ENCODE peak calls at places on chromosome 12, in eight cellular contexts. Z is iPS-NIHi11; J is Peyer's patch; Q is HS-5; S is posterior cingulate gyrus; M is HFFc6; F is NCI-H774; K is stimulated activated CD4-positive, alpha-beta T cell treated with anti-CD3 and anti-CD28 coated beads, Interleukin-4, amount 100 ng/mL, for 4 hours. E is an unnamed sample.

GRCh38 chr12:18898469-18898868 is 160.6 kb downstream of the CAPZA3 start:
- DNase-seq in M (no peak), Z (no peak), K (no peak), S (no peak), Q (no peak), F (no peak), J (no peak), E (no peak)

GRCh38 chr12:113485330-113485729 is 13.7 kb upstream of the LHX5 start:
- DNase-seq in K (no peak), S (no peak), Z (peak), Q (no peak), M (no peak), J (no peak), F (no peak), E (no peak)

GRCh38 chr12:52169886-52170285 is 21.9 kb downstream of the KRT80 start:
- DNase-seq in Z (no peak), K (no peak), F (no peak), S (no peak), J (no peak), Q (no peak), M (no peak), E (no peak)

GRCh38 chr12:100733817-100734593 is 60.6 kb upstream of the ANO4 start:
- DNase-seq in Z (peak), Q (no peak), J (no peak), F (peak), S (no peak), K (no peak), M (peak), E (peak)

GRCh38 chr12:92530706-92531105 is 172.1 kb upstream of the PLEKHG7 start:
- DNase-seq in Q (no peak), K (no peak), J (no peak), Z (no peak), S (no peak), M (no peak), F (no peak), E (no peak)

GRCh38 chr12:116880817-116881324 is 370 bp downstream of the HRK start:
- DNase-seq in Z (no peak), M (no peak), J (peak), Q (no peak), K (peak), F (peak), S (no peak), E (peak)

GRCh38 chr12:39620664-39621658 is 1.4 kb upstream of the ABCD2 start:
- DNase-seq in F (no peak), M (no peak), K (peak), S (no peak), Z (no peak), J (peak), Q (no peak), E (peak)

GRCh38 chr12:28993720-28994119 is 155.4 kb upstream of the FAR2 start:
- DNase-seq in Q (no peak), K (no peak), M (no peak), F (no peak), S (no peak), Z (no peak), J (no peak), E (no peak)

E was measured in fibroblast of villous mesenchyme.